ENCODE peak calls at places on chromosomes 1 and 21, in five cellular contexts. One of them, this sample, is unnamed.

GRCh38 chr1:19341201-19342076 is 29.3 kb downstream of the SLC66A1 start:
- DNase-seq in H7: peak
- DNase-seq in Caki2: peak
- DNase-seq in memory B cell: peak
- DNase-seq in posterior cingulate gyrus: peak
- DNase-seq in this sample: peak

GRCh38 chr1:59926381-59927243 is at the start of gene CYP2J2:
- DNase-seq in memory B cell: peak
- DNase-seq in H7: peak
- DNase-seq in Caki2: peak
- DNase-seq in posterior cingulate gyrus: peak
- DNase-seq in this sample: peak

GRCh38 chr1:70855203-70855602 is 192.4 kb downstream of the PTGER3 start:
- DNase-seq in memory B cell: no peak
- DNase-seq in posterior cingulate gyrus: no peak
- DNase-seq in Caki2: no peak
- DNase-seq in H7: no peak
- DNase-seq in this sample: no peak

GRCh38 chr1:35660581-35661473 is 19.5 kb upstream of the PSMB2 start:
- DNase-seq in memory B cell: no peak
- DNase-seq in posterior cingulate gyrus: no peak
- DNase-seq in Caki2: peak
- DNase-seq in H7: peak
- DNase-seq in this sample: peak

GRCh38 chr1:43367026-43367903 is 546 bp downstream of the ELOVL1 start:
- DNase-seq in H7: peak
- DNase-seq in posterior cingulate gyrus: no peak
- DNase-seq in Caki2: no peak
- DNase-seq in memory B cell: peak
- DNase-seq in this sample: peak

GRCh38 chr1:239812580-239812979 is 279.1 kb upstream of the FMN2 start:
- DNase-seq in Caki2: no peak
- DNase-seq in posterior cingulate gyrus: no peak
- DNase-seq in memory B cell: no peak
- DNase-seq in H7: no peak
- DNase-seq in this sample: no peak

GRCh38 chr1:183719976-183720497 is 66.9 kb upstream of the APOBEC4 start:
- DNase-seq in Caki2: no peak
- DNase-seq in H7: no peak
- DNase-seq in posterior cingulate gyrus: no peak
- DNase-seq in memory B cell: no peak
- DNase-seq in this sample: no peak

GRCh38 chr1:160074865-160075264 is 4.9 kb upstream of the KCNJ10 start:
- DNase-seq in memory B cell: no peak
- DNase-seq in Caki2: no peak
- DNase-seq in posterior cingulate gyrus: no peak
- DNase-seq in H7: no peak
- DNase-seq in this sample: no peak

GRCh38 chr1:46409063-46409372 is 14.9 kb downstream of the FAAH start:
- DNase-seq in Caki2: no peak
- DNase-seq in H7: no peak
- DNase-seq in posterior cingulate gyrus: no peak
- DNase-seq in memory B cell: no peak
- DNase-seq in this sample: no peak

GRCh38 chr1:39657923-39658485 is 13.9 kb downstream of the NT5C1A start:
- DNase-seq in posterior cingulate gyrus: no peak
- DNase-seq in memory B cell: peak
- DNase-seq in H7: peak
- DNase-seq in Caki2: peak
- DNase-seq in this sample: peak

GRCh38 chr1:245298781-245299180 is 144.0 kb downstream of the KIF26B start:
- DNase-seq in H7: no peak
- DNase-seq in memory B cell: no peak
- DNase-seq in posterior cingulate gyrus: no peak
- DNase-seq in Caki2: peak
- DNase-seq in this sample: no peak

GRCh38 chr1:150066838-150067183 is 765 bp upstream of the VPS45 start:
- DNase-seq in memory B cell: peak
- DNase-seq in H7: peak
- DNase-seq in Caki2: no peak
- DNase-seq in posterior cingulate gyrus: no peak
- DNase-seq in this sample: peak

GRCh38 chr1:93729502-93729901 is 47.9 kb upstream of the BCAR3 start:
- DNase-seq in H7: no peak
- DNase-seq in Caki2: no peak
- DNase-seq in posterior cingulate gyrus: no peak
- DNase-seq in memory B cell: no peak
- DNase-seq in this sample: no peak

GRCh38 chr1:6065093-6065878 is 19.6 kb downstream of the KCNAB2 start:
- DNase-seq in posterior cingulate gyrus: peak
- DNase-seq in Caki2: no peak
- DNase-seq in H7: no peak
- DNase-seq in memory B cell: no peak
- DNase-seq in this sample: no peak

GRCh38 chr1:53454019-53454418 is 5.2 kb upstream of the DMRTB1 start:
- DNase-seq in Caki2: no peak
- DNase-seq in H7: no peak
- DNase-seq in posterior cingulate gyrus: no peak
- DNase-seq in memory B cell: no peak
- DNase-seq in this sample: no peak

GRCh38 chr1:100538935-100539835 is 1.2 kb downstream of the GPR88 start:
- DNase-seq in posterior cingulate gyrus: peak
- DNase-seq in H7: peak
- DNase-seq in Caki2: peak
- DNase-seq in memory B cell: peak
- DNase-seq in this sample: peak

GRCh38 chr1:205518616-205519540 is 14.4 kb downstream of the CDK18 start:
- DNase-seq in memory B cell: no peak
- DNase-seq in H7: peak
- DNase-seq in Caki2: no peak
- DNase-seq in posterior cingulate gyrus: peak
- DNase-seq in this sample: no peak

GRCh38 chr1:55382699-55383377 is 167.7 kb upstream of the USP24 start:
- DNase-seq in posterior cingulate gyrus: no peak
- DNase-seq in Caki2: no peak
- DNase-seq in H7: no peak
- DNase-seq in memory B cell: no peak
- DNase-seq in this sample: no peak

GRCh38 chr1:196309386-196309785 is 298.9 kb downstream of the KCNT2 start:
- DNase-seq in Caki2: peak
- DNase-seq in memory B cell: no peak
- DNase-seq in H7: no peak
- DNase-seq in posterior cingulate gyrus: no peak
- DNase-seq in this sample: no peak

GRCh38 chr1:29960906-29961675 is 724.8 kb downstream of the PTPRU start:
- DNase-seq in memory B cell: no peak
- DNase-seq in posterior cingulate gyrus: no peak
- DNase-seq in Caki2: no peak
- DNase-seq in H7: peak
- DNase-seq in this sample: peak

GRCh38 chr21:33479679-33480480 is at the start of gene TMEM50B:
- DNase-seq in Caki2: peak
- DNase-seq in H7: peak
- DNase-seq in memory B cell: peak
- DNase-seq in posterior cingulate gyrus: peak
- DNase-seq in this sample: peak

GRCh38 chr1:77182083-77182482 is 37.1 kb downstream of the PIGK start:
- DNase-seq in Caki2: no peak
- DNase-seq in posterior cingulate gyrus: no peak
- DNase-seq in memory B cell: no peak
- DNase-seq in H7: no peak
- DNase-seq in this sample: no peak

GRCh38 chr1:47839460-47839760 is 157.8 kb downstream of the TRABD2B start:
- DNase-seq in Caki2: no peak
- DNase-seq in H7: no peak
- DNase-seq in posterior cingulate gyrus: no peak
- DNase-seq in memory B cell: no peak
- DNase-seq in this sample: no peak

GRCh38 chr1:220431840-220432239 is 96.1 kb upstream of the MARK1 start:
- DNase-seq in Caki2: no peak
- DNase-seq in posterior cingulate gyrus: no peak
- DNase-seq in H7: no peak
- DNase-seq in memory B cell: no peak
- DNase-seq in this sample: no peak

GRCh38 chr1:81430236-81430635 is 370.5 kb upstream of the ADGRL2 start:
- DNase-seq in posterior cingulate gyrus: no peak
- DNase-seq in H7: peak
- DNase-seq in memory B cell: no peak
- DNase-seq in Caki2: no peak
- DNase-seq in this sample: peak

GRCh38 chr1:200488375-200489165 is 78.7 kb upstream of the ZNF281 start:
- DNase-seq in Caki2: peak
- DNase-seq in posterior cingulate gyrus: no peak
- DNase-seq in H7: peak
- DNase-seq in memory B cell: peak
- DNase-seq in this sample: peak

GRCh38 chr1:163410073-163410522 is 88.3 kb downstream of the NUF2 start:
- DNase-seq in posterior cingulate gyrus: no peak
- DNase-seq in memory B cell: peak
- DNase-seq in H7: peak
- DNase-seq in Caki2: peak
- DNase-seq in this sample: peak

GRCh38 chr1:3910769-3911520 is 10.9 kb upstream of the C1orf174 start:
- DNase-seq in H7: peak
- DNase-seq in posterior cingulate gyrus: peak
- DNase-seq in Caki2: peak
- DNase-seq in memory B cell: peak
- DNase-seq in this sample: peak